ENCODE peak calls at places on chromosomes 5 and 9, in four cellular contexts. R is HCT116, F is neuronal stem cell, G is neural progenitor cell. H is an unnamed sample. For H3K4me1, the result is how much of the 10 kb centered on the place peaks cover.

GRCh38 chr5:118007262-118007661 is 981.1 kb downstream of the DTWD2 start:
- DNase-seq in G (no peak), R (no peak), F (no peak), H (no peak)

GRCh38 chr5:72388652-72389051 is 68.5 kb downstream of the PTCD2 start:
- DNase-seq in R (no peak), F (no peak), G (no peak), H (no peak)

GRCh38 chr9:23819403-23819802 is 6.6 kb downstream of the ELAVL2 start:
- DNase-seq in R (no peak), G (no peak), F (no peak), H (no peak)

GRCh38 chr5:172113036-172113435 is 75.0 kb downstream of the STK10 start:
- DNase-seq in F (no peak), G (no peak), R (no peak), H (no peak)

GRCh38 chr5:54278031-54278830 is 32.1 kb downstream of the ARL15 start:
- DNase-seq in G (no peak), R (no peak), F (no peak), H (no peak)

GRCh38 chr5:23208959-23209431 is 298.4 kb upstream of the PRDM9 start:
- DNase-seq in R (no peak), G (peak), F (peak), H (peak)

GRCh38 chr5:123882946-123883345 is 371.0 kb downstream of the CSNK1G3 start:
- DNase-seq in F (no peak), R (no peak), G (no peak), H (peak)

GRCh38 chr9:127319366-127320121 is 55.0 kb downstream of the GARNL3 start:
- DNase-seq in F (no peak), G (no peak), R (no peak), H (no peak)

GRCh38 chr9:21681641-21682040 is 120.8 kb upstream of the MTAP start:
- DNase-seq in G (no peak), R (no peak), F (no peak), H (no peak)

GRCh38 chr5:113022661-113023060 is 46.1 kb downstream of the DCP2 start:
- DNase-seq in G (no peak), F (no peak), R (no peak), H (no peak)

GRCh38 chr5:178074266-178074952 is 38.9 kb upstream of the N4BP3 start:
- DNase-seq in G (peak), F (no peak), R (no peak), H (peak)

GRCh38 chr5:179768326-179769085 is 25.3 kb upstream of the LTC4S start:
- DNase-seq in R (no peak), G (peak), F (no peak), H (no peak)

GRCh38 chr5:99104538-99105132 is 175.8 kb upstream of the CHD1 start:
- DNase-seq in R (peak), F (peak), G (peak), H (peak)

GRCh38 chr5:172725785-172726184 is 45.2 kb downstream of the DUSP1 start:
- DNase-seq in G (no peak), F (no peak), R (no peak), H (no peak)

GRCh38 chr5:154302181-154302580 is 111.6 kb downstream of the GALNT10 start:
- DNase-seq in F (no peak), G (no peak), R (no peak), H (no peak)

GRCh38 chr5:133316346-133317343 is 264.8 kb downstream of the HSPA4 start:
- DNase-seq in R (peak), F (peak), G (peak), H (no peak)

GRCh38 chr5:12745537-12745936 is 841.3 kb upstream of the CTNND2 start:
- DNase-seq in F (no peak), R (no peak), G (no peak), H (no peak)
- H3K27ac ChIP-seq in F (no peak), R (no peak), G (no peak), H (no peak)

DNA sequence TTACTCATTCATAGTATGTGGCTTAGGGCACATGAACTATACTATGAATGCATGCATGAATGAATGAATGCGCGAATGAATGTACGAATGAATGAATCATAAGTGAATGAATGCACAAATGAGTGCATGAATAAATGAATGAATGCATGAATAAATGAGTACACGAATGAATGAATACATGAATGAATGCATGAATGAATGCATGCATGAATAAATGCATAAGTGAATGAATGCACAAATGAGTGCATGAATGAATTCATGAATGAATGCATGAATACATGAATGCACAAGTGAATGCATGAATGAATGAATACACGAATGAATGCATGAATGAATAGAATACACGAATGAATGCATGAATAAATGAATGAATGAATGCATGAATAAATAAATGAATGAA is 52.5 kb upstream of the FCN1 start:
- DNase-seq in R (no peak), F (no peak), G (no peak), H (no peak)
- H3K4me1 ChIP-seq in R (under half), F (under half), G (under half), H (under half)

GRCh38 chr5:10303699-10304170 is 4.0 kb downstream of the CMBL start:
- DNase-seq in R (no peak), G (no peak), F (no peak), H (no peak)
- H3K27ac ChIP-seq in R (no peak), G (no peak), F (no peak), H (no peak)

DNA sequence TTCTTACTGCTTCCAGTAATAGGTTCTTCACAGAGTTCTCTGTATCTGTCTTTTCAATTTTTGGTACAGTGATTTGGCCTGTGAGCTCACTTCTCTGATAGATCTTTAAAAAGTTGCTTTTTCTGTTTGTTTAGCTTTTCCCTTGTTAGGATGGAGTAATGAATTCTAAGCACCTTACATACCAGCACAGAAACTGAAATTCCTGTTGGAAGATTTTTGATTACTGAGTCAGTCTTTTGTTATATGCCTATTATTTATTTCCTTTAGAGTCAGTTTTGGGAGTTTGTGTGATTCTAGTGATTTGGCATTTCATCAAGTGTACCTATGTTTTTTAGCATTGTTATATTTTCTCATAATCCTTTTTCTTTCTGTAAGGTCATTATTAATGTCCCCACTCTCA is 37.6 kb upstream of the IPPK start:
- DNase-seq in G (no peak), R (no peak), F (no peak), H (no peak)
- H3K4me1 ChIP-seq in G (under half), R (under half), F (under half), H (under half)

GRCh38 chr5:90096415-90097081 is 313.0 kb downstream of the CETN3 start:
- DNase-seq in G (no peak), R (peak), F (peak), H (peak)
- H3K27ac ChIP-seq in G (no peak), R (peak), F (no peak), H (no peak)

H was measured in SJCRH30.